ENCODE peak calls at places on chromosome 9, in seven cellular contexts. One of them, this sample, is unnamed.

GRCh38 chr9:89078421-89078820 is 87.2 kb downstream of the S1PR3 start:
- DNase-seq in iPS-NIHi11: no peak
- DNase-seq in fibroblast of mammary gland: no peak
- DNase-seq in fibroblast of pulmonary artery: no peak
- DNase-seq in RWPE1: no peak
- DNase-seq in posterior cingulate gyrus: no peak
- DNase-seq in DMS153: no peak
- DNase-seq in this sample: no peak

GRCh38 chr9:123451011-123451410 is 95.0 kb downstream of the CRB2 start:
- DNase-seq in iPS-NIHi11: no peak
- DNase-seq in fibroblast of mammary gland: no peak
- DNase-seq in fibroblast of pulmonary artery: no peak
- DNase-seq in RWPE1: no peak
- DNase-seq in posterior cingulate gyrus: no peak
- DNase-seq in DMS153: no peak
- DNase-seq in this sample: no peak

GRCh38 chr9:34428325-34428958 is 29.9 kb downstream of the FAM219A start:
- DNase-seq in iPS-NIHi11: no peak
- DNase-seq in fibroblast of mammary gland: no peak
- DNase-seq in fibroblast of pulmonary artery: peak; percentile 22
- DNase-seq in RWPE1: no peak
- DNase-seq in posterior cingulate gyrus: no peak
- DNase-seq in DMS153: no peak
- DNase-seq in this sample: no peak

GRCh38 chr9:132731230-132731629 is 61.0 kb downstream of the GTF3C4 start:
- DNase-seq in iPS-NIHi11: no peak
- DNase-seq in fibroblast of mammary gland: no peak
- DNase-seq in fibroblast of pulmonary artery: no peak
- DNase-seq in RWPE1: no peak
- DNase-seq in posterior cingulate gyrus: no peak
- DNase-seq in DMS153: no peak
- DNase-seq in this sample: no peak

GRCh38 chr9:19903076-19903475 is 114.2 kb upstream of the SLC24A2 start:
- DNase-seq in iPS-NIHi11: no peak
- DNase-seq in fibroblast of mammary gland: no peak
- DNase-seq in fibroblast of pulmonary artery: no peak
- DNase-seq in RWPE1: no peak
- DNase-seq in posterior cingulate gyrus: no peak
- DNase-seq in DMS153: no peak
- DNase-seq in this sample: no peak

GRCh38 chr9:16364347-16364746 is 506.1 kb downstream of the BNC2 start:
- DNase-seq in iPS-NIHi11: no peak
- DNase-seq in fibroblast of mammary gland: no peak
- DNase-seq in fibroblast of pulmonary artery: no peak
- DNase-seq in RWPE1: no peak
- DNase-seq in posterior cingulate gyrus: no peak
- DNase-seq in DMS153: peak; percentile 37
- DNase-seq in this sample: no peak

GRCh38 chr9:135116892-135117680 is 29.6 kb downstream of the OLFM1 start:
- DNase-seq in iPS-NIHi11: no peak
- DNase-seq in fibroblast of mammary gland: no peak
- DNase-seq in fibroblast of pulmonary artery: no peak
- DNase-seq in RWPE1: no peak
- DNase-seq in posterior cingulate gyrus: no peak
- DNase-seq in DMS153: no peak
- DNase-seq in this sample: no peak

GRCh38 chr9:35341585-35341984 is 148.3 kb upstream of the RUSC2 start:
- DNase-seq in iPS-NIHi11: peak; percentile 26
- DNase-seq in fibroblast of mammary gland: peak; percentile 87
- DNase-seq in fibroblast of pulmonary artery: peak; percentile 81
- DNase-seq in RWPE1: no peak
- DNase-seq in posterior cingulate gyrus: peak; percentile 55
- DNase-seq in DMS153: peak; percentile 44
- DNase-seq in this sample: no peak

GRCh38 chr9:106084702-106085101 is 390.4 kb downstream of the TMEM38B start:
- DNase-seq in iPS-NIHi11: no peak
- DNase-seq in fibroblast of mammary gland: no peak
- DNase-seq in fibroblast of pulmonary artery: no peak
- DNase-seq in RWPE1: no peak
- DNase-seq in posterior cingulate gyrus: no peak
- DNase-seq in DMS153: no peak
- DNase-seq in this sample: no peak

GRCh38 chr9:123816817-123817472 is 113.0 kb downstream of the DENND1A start:
- DNase-seq in iPS-NIHi11: no peak
- DNase-seq in fibroblast of mammary gland: no peak
- DNase-seq in fibroblast of pulmonary artery: peak; percentile 16
- DNase-seq in RWPE1: peak; percentile 20
- DNase-seq in posterior cingulate gyrus: no peak
- DNase-seq in DMS153: no peak
- DNase-seq in this sample: no peak

GRCh38 chr9:9791621-9792020 is 821.2 kb downstream of the PTPRD start:
- DNase-seq in iPS-NIHi11: no peak
- DNase-seq in fibroblast of mammary gland: peak; percentile 28
- DNase-seq in fibroblast of pulmonary artery: peak; percentile 16
- DNase-seq in RWPE1: no peak
- DNase-seq in posterior cingulate gyrus: no peak
- DNase-seq in DMS153: no peak
- DNase-seq in this sample: peak; percentile 25

GRCh38 chr9:132857031-132857430 is 21.1 kb downstream of the AK8 start:
- DNase-seq in iPS-NIHi11: no peak
- DNase-seq in fibroblast of mammary gland: peak; percentile 79
- DNase-seq in fibroblast of pulmonary artery: peak; percentile 87
- DNase-seq in RWPE1: no peak
- DNase-seq in posterior cingulate gyrus: no peak
- DNase-seq in DMS153: no peak
- DNase-seq in this sample: no peak

GRCh38 chr9:93143830-93144530 is 9.9 kb upstream of the NINJ1 start:
- DNase-seq in iPS-NIHi11: peak; percentile 54
- DNase-seq in fibroblast of mammary gland: no peak
- DNase-seq in fibroblast of pulmonary artery: no peak
- DNase-seq in RWPE1: no peak
- DNase-seq in posterior cingulate gyrus: peak; percentile 84
- DNase-seq in DMS153: no peak
- DNase-seq in this sample: no peak

GRCh38 chr9:136943291-136944093 is 1.0 kb downstream of the FBXW5 start:
- DNase-seq in iPS-NIHi11: peak; percentile 81
- DNase-seq in fibroblast of mammary gland: peak; percentile 21
- DNase-seq in fibroblast of pulmonary artery: peak; percentile 22
- DNase-seq in RWPE1: peak; percentile 76
- DNase-seq in posterior cingulate gyrus: no peak
- DNase-seq in DMS153: no peak
- DNase-seq in this sample: peak; percentile 18

GRCh38 chr9:93068956-93069355 is 10.5 kb downstream of the SUSD3 start:
- DNase-seq in iPS-NIHi11: no peak
- DNase-seq in fibroblast of mammary gland: no peak
- DNase-seq in fibroblast of pulmonary artery: no peak
- DNase-seq in RWPE1: no peak
- DNase-seq in posterior cingulate gyrus: no peak
- DNase-seq in DMS153: no peak
- DNase-seq in this sample: no peak

GRCh38 chr9:104553261-104553660 is 15.7 kb upstream of the OR13C8 start:
- DNase-seq in iPS-NIHi11: no peak
- DNase-seq in fibroblast of mammary gland: peak; percentile 29
- DNase-seq in fibroblast of pulmonary artery: no peak
- DNase-seq in RWPE1: no peak
- DNase-seq in posterior cingulate gyrus: no peak
- DNase-seq in DMS153: no peak
- DNase-seq in this sample: peak; percentile 2

GRCh38 chr9:137412431-137412830 is 10.5 kb downstream of the EXD3 start:
- DNase-seq in iPS-NIHi11: no peak
- DNase-seq in fibroblast of mammary gland: peak; percentile 49
- DNase-seq in fibroblast of pulmonary artery: no peak
- DNase-seq in RWPE1: peak; percentile 34
- DNase-seq in posterior cingulate gyrus: no peak
- DNase-seq in DMS153: no peak
- DNase-seq in this sample: no peak

GRCh38 chr9:68678430-68678829 is 26.6 kb upstream of the PIP5K1B start:
- DNase-seq in iPS-NIHi11: peak; percentile 48
- DNase-seq in fibroblast of mammary gland: no peak
- DNase-seq in fibroblast of pulmonary artery: peak; percentile 5
- DNase-seq in RWPE1: no peak
- DNase-seq in posterior cingulate gyrus: no peak
- DNase-seq in DMS153: no peak
- DNase-seq in this sample: peak; percentile 14